ENCODE peak calls at places on chromosome 22, in four cellular contexts. Q is transverse colon, X is WERI-Rb-1, G is ascending aorta. C is an unnamed sample.

GRCh38 chr22:35506259-35506570 is 34.4 kb upstream of the RASD2 start:
- DNase-seq in Q (no peak), X (no peak), G (no peak), C (no peak)

GRCh38 chr22:32622004-32622761 is 147.6 kb downstream of the FBXO7 start:
- DNase-seq in Q (peak), X (no peak), G (no peak), C (peak)

GRCh38 chr22:46830001-46830715 is 67.7 kb downstream of the TBC1D22A start:
- DNase-seq in Q (peak), X (no peak), G (no peak), C (peak)

GRCh38 chr22:47053865-47054185 is 291.4 kb downstream of the TBC1D22A start:
- DNase-seq in Q (no peak), X (no peak), G (no peak), C (no peak)

GRCh38 chr22:47119181-47119580 is 356.7 kb downstream of the TBC1D22A start:
- DNase-seq in Q (no peak), X (no peak), G (no peak), C (no peak)

GRCh38 chr22:28019881-28020861 is 101.1 kb upstream of the PITPNB start:
- DNase-seq in Q (peak), X (peak), G (no peak), C (peak)

GRCh38 chr22:31970490-31971444 is 26.4 kb downstream of the YWHAH start:
- DNase-seq in Q (peak), X (peak), G (no peak), C (peak)

GRCh38 chr22:24302591-24302990 is 32.0 kb downstream of the SPECC1L start:
- DNase-seq in Q (no peak), X (no peak), G (no peak), C (no peak)

GRCh38 chr22:20549232-20549841 is 41.9 kb downstream of the MED15 start:
- DNase-seq in Q (no peak), X (peak), G (no peak), C (no peak)

GRCh38 chr22:39178206-39179111 is 26.0 kb upstream of the CBX7 start:
- DNase-seq in Q (no peak), X (no peak), G (no peak), C (no peak)

GRCh38 chr22:28230682-28231081 is 311.6 kb upstream of the PITPNB start:
- DNase-seq in Q (no peak), X (no peak), G (no peak), C (no peak)

GRCh38 chr22:19522190-19522880 is 1.9 kb downstream of the CLDN5 start:
- DNase-seq in Q (no peak), X (peak), G (no peak), C (no peak)

GRCh38 chr22:46237453-46238158 is 12.5 kb downstream of the CDPF1 start:
- DNase-seq in Q (no peak), X (no peak), G (no peak), C (peak)

GRCh38 chr22:39658367-39658766 is 87.8 kb downstream of the CACNA1I start:
- DNase-seq in Q (peak), X (no peak), G (no peak), C (no peak)

GRCh38 chr22:21657020-21657360 is 8.8 kb upstream of the PPIL2 start:
- DNase-seq in Q (no peak), X (no peak), G (no peak), C (no peak)

GRCh38 chr22:30665266-30665665 is 2.4 kb downstream of the DUSP18 start:
- DNase-seq in Q (peak), X (no peak), G (no peak), C (no peak)

GRCh38 chr22:23523746-23524145 is 56.3 kb downstream of the IGLL1 start:
- DNase-seq in Q (no peak), X (no peak), G (no peak), C (no peak)

GRCh38 chr22:29233503-29233902 is 27.8 kb downstream of the EMID1 start:
- DNase-seq in Q (no peak), X (no peak), G (no peak), C (no peak)

GRCh38 chr22:19042285-19043110 is 79.7 kb downstream of the DGCR2 start:
- DNase-seq in Q (no peak), X (no peak), G (no peak), C (no peak)

GRCh38 chr22:29225422-29226090 is 19.9 kb downstream of the EMID1 start:
- DNase-seq in Q (peak), X (no peak), G (no peak), C (peak)

GRCh38 chr22:30054067-30054763 is 26.0 kb upstream of the HORMAD2 start:
- DNase-seq in Q (no peak), X (peak), G (no peak), C (no peak)

GRCh38 chr22:41512421-41513194 is 31.7 kb downstream of the POLR3H start:
- DNase-seq in Q (no peak), X (peak), G (no peak), C (peak)

GRCh38 chr22:30457964-30458363 is 13.9 kb downstream of the SEC14L3 start:
- DNase-seq in Q (no peak), X (no peak), G (no peak), C (no peak)

GRCh38 chr22:17884951-17885350 is 110.7 kb upstream of the BID start:
- DNase-seq in Q (no peak), X (no peak), G (no peak), C (no peak)

GRCh38 chr22:19098157-19098556 is 24.1 kb downstream of the DGCR2 start:
- DNase-seq in Q (no peak), X (no peak), G (no peak), C (no peak)

GRCh38 chr22:36366291-36366708 is 21.5 kb downstream of the MYH9 start:
- DNase-seq in Q (no peak), X (no peak), G (peak), C (peak)

GRCh38 chr22:46507451-46508390 is 29.7 kb downstream of the CELSR1 start:
- DNase-seq in Q (no peak), X (no peak), G (no peak), C (no peak)

GRCh38 chr22:48515571-48516200 is 1312.0 kb downstream of the BRD1 start:
- DNase-seq in Q (no peak), X (no peak), G (no peak), C (no peak)

GRCh38 chr22:48516571-48516970 is 1311.1 kb downstream of the BRD1 start:
- DNase-seq in Q (no peak), X (no peak), G (no peak), C (no peak)

GRCh38 chr22:48520207-48520606 is 1307.5 kb downstream of the BRD1 start:
- DNase-seq in Q (no peak), X (no peak), G (no peak), C (no peak)

GRCh38 chr22:48513929-48514328 is 1313.7 kb downstream of the BRD1 start:
- DNase-seq in Q (no peak), X (no peak), G (no peak), C (no peak)

GRCh38 chr22:48517039-48518030 is 1310.3 kb downstream of the BRD1 start:
- DNase-seq in Q (no peak), X (peak), G (no peak), C (no peak)
- TF ChIP-seq CTCF in Q (no peak), X (peak), G (no peak), C (no peak)

GRCh38 chr22:50269573-50270301 is 443 bp downstream of the MAPK11 start:
- DNase-seq in Q (no peak), X (peak), G (no peak), C (no peak)
- H3K27ac ChIP-seq in Q (peak), X (peak), G (peak), C (peak)

GRCh38 chr22:26953380-26953807 is 296.0 kb downstream of the MIAT start:
- DNase-seq in Q (no peak), X (no peak), G (no peak), C (no peak)
- H3K4me3 ChIP-seq in Q (no peak), X (no peak), G (no peak), C (no peak)

DNA sequence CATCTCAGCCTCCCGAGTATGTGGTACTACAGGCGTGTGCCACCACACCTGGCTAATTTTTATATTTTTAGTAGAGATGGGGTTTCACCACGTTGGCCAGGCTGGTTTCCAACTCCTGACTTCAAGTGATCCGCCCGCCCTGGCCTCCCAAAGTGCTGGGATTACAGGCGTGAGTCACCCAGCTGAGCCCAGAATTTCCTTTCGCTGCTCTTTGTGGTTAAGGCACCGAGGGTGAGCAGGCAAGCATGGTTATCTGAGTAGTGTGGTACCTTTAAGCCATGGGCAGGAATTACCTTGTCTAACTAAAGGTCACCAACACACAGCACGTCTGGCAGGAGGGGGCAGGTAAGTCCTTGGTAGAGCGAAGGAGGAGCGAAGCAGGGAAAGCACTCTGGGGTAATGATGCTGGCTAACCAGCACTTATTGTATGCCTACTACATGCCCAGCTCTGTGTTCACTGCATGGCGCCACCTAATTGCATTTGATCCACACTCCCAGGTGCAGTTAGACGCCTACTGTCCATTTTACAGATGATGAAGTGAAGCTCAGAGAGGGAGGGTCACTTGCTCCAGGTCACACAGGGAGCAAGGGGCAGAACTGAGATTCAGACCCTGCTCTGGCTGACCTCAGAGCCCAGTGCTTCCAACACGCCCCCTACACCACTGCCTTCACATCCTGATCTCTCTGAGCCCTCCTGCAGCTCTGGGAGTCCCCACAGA is 45.7 kb downstream of the TRIOBP start:
- DNase-seq in Q (no peak), X (no peak), G (no peak), C (peak)
- TF ChIP-seq CTCF in Q (no peak), X (no peak), G (no peak), C (no peak)

GRCh38 chr22:44732661-44733060 is 19.7 kb upstream of the ARHGAP8 start:
- DNase-seq in Q (no peak), X (no peak), G (no peak), C (no peak)

GRCh38 chr22:44732017-44732561 is 20.3 kb upstream of the ARHGAP8 start:
- DNase-seq in Q (no peak), X (no peak), G (no peak), C (no peak)

GRCh38 chr22:44730034-44730433 is 22.3 kb upstream of the ARHGAP8 start:
- DNase-seq in Q (no peak), X (no peak), G (no peak), C (no peak)

GRCh38 chr22:44730490-44731356 is 21.7 kb upstream of the ARHGAP8 start:
- DNase-seq in Q (no peak), X (no peak), G (no peak), C (no peak)

DNA sequence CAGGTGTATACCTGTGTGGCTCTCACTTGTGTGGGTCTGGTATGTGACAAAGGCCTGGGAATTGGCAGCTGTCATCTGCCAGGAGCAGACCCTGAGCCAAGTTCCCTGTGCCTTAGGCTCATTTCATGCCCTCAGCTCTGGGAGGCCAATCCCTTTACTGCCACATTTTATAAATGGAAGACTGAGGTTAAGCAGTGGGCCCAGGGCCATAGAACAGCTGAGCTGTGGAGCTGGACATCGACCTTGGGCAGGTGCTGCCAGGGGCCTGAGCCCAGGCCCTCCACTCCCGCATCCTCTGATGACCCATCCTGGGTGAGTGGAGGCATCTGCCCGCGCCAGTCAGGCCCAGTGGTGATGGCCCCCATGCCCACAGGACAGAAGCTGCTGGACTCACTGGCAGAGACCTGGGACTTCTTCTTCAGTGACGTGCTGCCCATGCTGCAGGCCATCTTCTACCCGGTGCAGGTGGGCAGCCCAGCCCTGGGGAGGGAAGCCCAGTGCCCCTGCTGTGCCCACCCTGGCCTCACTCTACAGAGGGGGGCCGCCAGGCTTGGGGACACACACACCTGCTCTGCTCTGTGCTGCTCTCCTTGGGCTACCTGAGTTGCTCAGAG is 20.9 kb upstream of the ARHGAP8 start:
- DNase-seq in Q (no peak), X (no peak), G (no peak), C (no peak)
- H3K27ac ChIP-seq in Q (no peak), X (no peak), G (no peak), C (no peak)

DNA sequence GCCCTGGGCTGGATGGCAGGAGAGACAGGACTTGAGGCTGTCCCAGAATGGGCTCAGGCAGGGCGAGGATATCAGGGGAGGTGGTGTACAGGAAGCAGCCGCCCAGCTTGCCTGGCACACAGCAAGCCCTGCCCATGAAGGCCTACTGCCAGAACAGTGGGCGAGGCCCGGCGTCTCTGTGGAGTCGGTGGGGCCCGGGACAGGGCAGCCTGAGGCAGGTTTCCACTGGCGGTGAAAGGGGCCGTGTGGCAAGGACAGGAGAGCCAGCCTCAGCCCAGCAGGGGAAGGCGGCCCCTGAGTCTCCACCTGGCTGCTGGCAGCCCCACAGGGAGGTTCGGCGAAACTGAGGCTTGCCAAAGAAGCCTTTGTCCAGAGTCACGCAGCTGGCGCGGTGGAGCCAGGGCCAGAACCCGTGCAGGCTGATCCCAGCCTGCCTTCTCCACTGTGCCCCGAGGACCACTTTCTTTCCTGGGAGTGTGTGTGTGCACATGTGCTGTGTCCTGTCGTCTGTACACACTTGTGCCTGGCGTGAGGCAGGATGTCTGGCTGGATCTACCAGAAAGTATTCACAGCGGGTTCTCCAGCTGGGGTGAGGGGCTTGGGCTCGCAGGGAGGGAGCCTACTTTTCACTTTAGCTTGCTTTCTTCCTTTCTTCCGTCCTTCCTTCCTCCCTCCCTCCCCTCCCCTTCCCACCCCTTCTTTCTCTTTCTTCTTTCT is 1.2 kb downstream of the TSPO start:
- DNase-seq in Q (peak), X (no peak), G (peak), C (peak)
- H3K4me3 ChIP-seq in Q (peak), X (no peak), G (peak), C (peak)

C was measured in adrenal gland.